ENCODE peak calls at places on chromosome 5, in eight cellular contexts. P, H, E, S, M, K, V and A are unnamed samples.
A peak's percentile ranks its signal among the peaks of the same experiment; 100 is the strongest.

GRCh38 chr5:7714697-7715096 is 136.2 kb downstream of the CFAP90 start:
- DNase-seq in P (no peak), E (no peak), K (no peak), H (no peak), V (no peak), S (no peak), M (no peak), A (no peak)

GRCh38 chr5:51185985-51186384 is 197.3 kb upstream of the ISL1 start:
- DNase-seq in M (no peak), H (no peak), P (no peak), V (no peak), E (no peak), K (peak; percentile 41), S (no peak), A (no peak)

GRCh38 chr5:179817071-179817840 is 3.4 kb upstream of the SQSTM1 start:
- DNase-seq in S (peak; percentile 75), K (no peak), M (peak; percentile 55), V (no peak), P (no peak), E (no peak), H (no peak), A (no peak)

GRCh38 chr5:167770461-167770860 is 521.0 kb upstream of the WWC1 start:
- DNase-seq in V (no peak), M (no peak), E (no peak), K (no peak), S (no peak), H (no peak), P (no peak), A (no peak)

GRCh38 chr5:18566671-18567070 is 932.4 kb downstream of the TAF11L14 start:
- DNase-seq in S (no peak), V (no peak), M (no peak), H (no peak), K (peak; percentile 14), P (no peak), E (no peak), A (no peak)

GRCh38 chr5:174307656-174308271 is 262.3 kb downstream of the NSG2 start:
- DNase-seq in P (no peak), K (no peak), E (no peak), H (no peak), V (no peak), S (no peak), M (no peak), A (no peak)

GRCh38 chr5:32274548-32275420 is 38.0 kb downstream of the MTMR12 start:
- DNase-seq in H (no peak), K (no peak), P (no peak), V (no peak), S (no peak), M (no peak), E (no peak), A (no peak)

GRCh38 chr5:170263906-170264305 is 31.1 kb downstream of the C5orf58 start:
- DNase-seq in S (no peak), H (no peak), V (no peak), M (no peak), E (no peak), P (no peak), K (no peak), A (no peak)

GRCh38 chr5:152511531-152512132 is 106.6 kb upstream of the NMUR2 start:
- DNase-seq in P (no peak), M (no peak), H (no peak), V (no peak), S (no peak), K (no peak), E (no peak), A (no peak)

DNA sequence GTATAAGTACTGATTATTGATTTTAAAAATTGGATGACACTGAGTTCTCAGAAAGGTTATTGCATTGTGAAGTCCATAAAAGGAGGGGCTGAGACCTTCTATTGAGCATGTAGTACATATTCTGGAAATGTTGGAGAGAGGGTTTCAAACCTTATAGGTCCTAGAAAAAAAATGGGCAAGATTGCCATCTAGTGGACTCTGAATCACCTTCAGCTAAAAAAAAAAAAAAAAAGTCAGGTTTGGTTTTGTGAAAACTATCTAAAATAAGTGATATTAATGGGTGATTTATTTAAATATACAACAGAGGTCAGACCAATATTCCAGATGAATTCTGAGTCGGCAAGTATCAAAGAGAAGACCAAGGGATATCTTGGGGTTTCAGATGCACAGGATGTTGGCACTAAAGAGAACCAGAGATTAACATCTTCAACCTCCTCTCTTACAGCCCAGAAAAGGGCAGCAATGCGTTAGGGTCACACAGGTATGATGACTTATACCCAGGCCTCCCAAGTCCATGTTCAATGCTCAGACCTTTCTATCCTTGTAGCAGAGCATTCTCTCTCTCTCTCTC is 109.8 kb upstream of the NMUR2 start:
- DNase-seq in M (no peak), K (peak; percentile 27), P (no peak), E (peak; percentile 57), S (no peak), H (no peak), V (peak; percentile 8), A (no peak)
- TF ChIP-seq CTCF in M (no peak), K (peak; percentile 67), P (peak; percentile 16), E (peak; percentile 73), S (no peak), H (no peak), V (peak; percentile 45), A (peak; percentile 30)

GRCh38 chr5:113087994-113088519 is 111.5 kb downstream of the DCP2 start:
- DNase-seq in P (no peak), H (no peak), E (no peak), K (no peak), V (no peak), M (no peak), S (no peak), A (no peak)

GRCh38 chr5:113090336-113091106 is 113.9 kb downstream of the DCP2 start:
- DNase-seq in V (no peak), E (no peak), P (no peak), M (no peak), S (no peak), K (peak; percentile 33), H (no peak), A (no peak)

GRCh38 chr5:113092683-113093082 is 116.1 kb downstream of the DCP2 start:
- DNase-seq in M (no peak), P (no peak), K (no peak), S (no peak), H (no peak), E (peak; percentile 50), V (no peak), A (no peak)

GRCh38 chr5:113091622-113092021 is 115.0 kb downstream of the DCP2 start:
- DNase-seq in K (no peak), E (no peak), M (no peak), P (no peak), V (no peak), H (no peak), S (no peak), A (no peak)

GRCh38 chr5:113089653-113090335 is 113.2 kb downstream of the DCP2 start:
- DNase-seq in K (no peak), V (no peak), E (no peak), P (no peak), M (no peak), S (no peak), H (no peak), A (no peak)
- H3K27ac ChIP-seq in K (no peak overlapping the region), V (no peak overlapping the region), E (no peak overlapping the region), P (no peak overlapping the region), M (no peak overlapping the region), S (no peak overlapping the region), H (no peak overlapping the region), A (no peak overlapping the region)

GRCh38 chr5:39218482-39219381 is 631 bp downstream of the FYB1 start:
- DNase-seq in S (no peak), P (no peak), M (no peak), E (no peak), H (no peak), V (no peak), K (no peak), A (no peak)

GRCh38 chr5:39217365-39218281 is 1.7 kb downstream of the FYB1 start:
- DNase-seq in S (peak; percentile 85), K (peak; percentile 51), V (peak; percentile 71), H (peak; percentile 79), P (peak; percentile 81), E (peak; percentile 76), M (peak; percentile 64), A (peak; percentile 62)

GRCh38 chr5:39223568-39224156 is 4.3 kb upstream of the FYB1 start:
- DNase-seq in P (no peak), E (no peak), S (no peak), H (no peak), M (no peak), K (no peak), V (no peak), A (no peak)

GRCh38 chr5:39219433-39219832 is at the start of gene FYB1:
- DNase-seq in M (peak; percentile 72), H (peak; percentile 73), V (no peak), P (no peak), E (peak; percentile 78), K (no peak), S (peak; percentile 67), A (no peak)

DNA sequence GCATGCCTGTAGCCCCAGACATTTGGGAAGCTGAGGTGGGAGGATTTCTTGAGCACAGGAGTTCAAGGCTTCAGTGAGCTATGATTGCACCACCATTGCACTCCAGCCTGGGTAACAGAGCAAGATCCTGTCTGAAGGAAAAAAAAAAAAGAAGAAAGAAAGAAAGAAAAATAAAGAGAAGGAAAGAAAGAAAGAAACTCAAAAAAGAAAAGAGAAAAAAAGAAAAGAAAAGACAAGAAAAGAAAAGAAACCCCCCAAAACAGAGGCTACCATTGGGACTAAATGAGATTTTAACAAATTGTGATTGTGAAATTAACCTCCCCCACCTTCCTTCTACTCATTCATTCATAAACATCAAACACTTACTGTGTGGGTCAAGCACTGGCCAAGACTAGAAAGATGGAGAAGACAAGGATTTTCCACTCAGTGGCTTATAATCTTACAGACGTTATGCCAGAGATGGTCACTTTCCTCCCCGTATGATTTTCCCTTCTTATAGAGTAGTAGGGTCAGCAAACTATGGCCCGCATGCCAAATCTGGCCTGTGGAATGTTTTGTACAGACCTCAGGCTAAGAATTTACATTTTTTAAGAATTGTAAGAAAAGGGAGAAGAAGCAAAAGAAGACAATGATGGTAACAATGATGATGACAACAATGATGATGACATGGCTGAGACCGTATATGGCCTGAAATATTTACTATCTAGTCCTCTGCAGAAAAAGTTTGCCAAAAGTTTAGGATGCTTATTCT is 1.1 kb upstream of the FYB1 start:
- DNase-seq in E (no peak), V (no peak), P (no peak), M (no peak), S (no peak), H (no peak), K (no peak), A (no peak)
- TF ChIP-seq CTCF in E (no peak), V (no peak), P (no peak), M (no peak), S (no peak), H (no peak), K (no peak), A (no peak)

GRCh38 chr5:91293131-91293530 is 90.0 kb downstream of the ARRDC3 start:
- DNase-seq in K (no peak), E (no peak), H (no peak), P (no peak), M (no peak), S (no peak), V (no peak), A (no peak)

GRCh38 chr5:91302335-91302734 is 80.8 kb downstream of the ARRDC3 start:
- DNase-seq in E (no peak), H (no peak), K (peak; percentile 15), P (no peak), M (no peak), S (no peak), V (no peak), A (no peak)

GRCh38 chr5:91296691-91297143 is 86.4 kb downstream of the ARRDC3 start:
- DNase-seq in M (peak; percentile 77), S (peak; percentile 94), E (peak; percentile 52), P (no peak), V (no peak), H (peak; percentile 90), K (no peak), A (no peak)

GRCh38 chr5:91301459-91301858 is 81.7 kb downstream of the ARRDC3 start:
- DNase-seq in H (no peak), S (no peak), M (no peak), V (no peak), E (peak; percentile 25), P (no peak), K (no peak), A (no peak)

DNA sequence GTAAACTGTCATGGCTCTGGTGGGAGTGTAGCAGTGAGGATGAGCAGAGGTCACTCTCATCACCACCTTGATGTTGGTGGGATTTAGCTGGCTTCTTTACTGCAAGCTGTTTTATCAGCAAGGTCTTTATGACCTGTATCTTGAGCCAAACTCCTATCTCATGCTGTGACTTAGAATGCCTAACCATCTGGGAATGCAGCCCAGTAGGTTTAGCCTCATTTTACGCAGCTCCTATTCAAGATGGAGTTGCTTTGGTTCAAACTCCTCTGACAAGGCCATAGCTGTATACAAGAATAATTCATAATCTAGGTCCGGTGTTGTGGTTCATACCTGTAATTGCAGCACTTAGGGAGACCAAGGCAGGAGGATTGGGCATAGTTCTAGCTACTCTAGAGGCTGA is 85.1 kb downstream of the ARRDC3 start:
- DNase-seq in H (no peak), E (no peak), K (no peak), S (no peak), M (no peak), P (no peak), V (no peak), A (no peak)
- H3K27ac ChIP-seq in H (no peak overlapping the region), E (no peak overlapping the region), K (no peak overlapping the region), S (peak overlapping the region; percentile 27), M (no peak overlapping the region), P (no peak overlapping the region), V (no peak overlapping the region), A (no peak overlapping the region)